ENCODE peak calls at places on chromosomes 5 and 9, in six cellular contexts. One of them, this sample, is unnamed.

GRCh38 chr9:6106576-6107339 is 91.3 kb upstream of the RANBP6 start:
- DNase-seq in cardiac fibroblast: peak
- DNase-seq in breast epithelium: no peak
- DNase-seq in astrocyte of the cerebellum: no peak
- DNase-seq in prostate gland: no peak
- DNase-seq in RWPE2: no peak
- DNase-seq in this sample: no peak

GRCh38 chr5:141716009-141716408 is 34.0 kb upstream of the ARAP3 start:
- DNase-seq in cardiac fibroblast: no peak
- DNase-seq in breast epithelium: peak
- DNase-seq in astrocyte of the cerebellum: no peak
- DNase-seq in prostate gland: peak
- DNase-seq in RWPE2: peak
- DNase-seq in this sample: no peak

GRCh38 chr5:38719916-38720315 is 125.9 kb upstream of the OSMR start:
- DNase-seq in cardiac fibroblast: peak
- DNase-seq in breast epithelium: no peak
- DNase-seq in astrocyte of the cerebellum: peak
- DNase-seq in prostate gland: no peak
- DNase-seq in RWPE2: no peak
- DNase-seq in this sample: no peak

GRCh38 chr5:14146725-14147124 is 3.6 kb downstream of the TRIO start:
- DNase-seq in cardiac fibroblast: no peak
- DNase-seq in breast epithelium: no peak
- DNase-seq in astrocyte of the cerebellum: no peak
- DNase-seq in prostate gland: no peak
- DNase-seq in RWPE2: no peak
- DNase-seq in this sample: no peak

GRCh38 chr5:95786821-95787408 is 35.6 kb downstream of the GLRX start:
- DNase-seq in cardiac fibroblast: peak
- DNase-seq in breast epithelium: no peak
- DNase-seq in astrocyte of the cerebellum: no peak
- DNase-seq in prostate gland: no peak
- DNase-seq in RWPE2: no peak
- DNase-seq in this sample: no peak

GRCh38 chr9:129759804-129760502 is 7.1 kb upstream of the PTGES start:
- DNase-seq in cardiac fibroblast: no peak
- DNase-seq in breast epithelium: no peak
- DNase-seq in astrocyte of the cerebellum: no peak
- DNase-seq in prostate gland: no peak
- DNase-seq in RWPE2: no peak
- DNase-seq in this sample: no peak

GRCh38 chr9:94874316-94874715 is 147.8 kb downstream of the AOPEP start:
- DNase-seq in cardiac fibroblast: peak
- DNase-seq in breast epithelium: no peak
- DNase-seq in astrocyte of the cerebellum: peak
- DNase-seq in prostate gland: no peak
- DNase-seq in RWPE2: no peak
- DNase-seq in this sample: no peak

GRCh38 chr9:7760014-7760415 is 39.6 kb downstream of the DMAC1 start:
- DNase-seq in cardiac fibroblast: peak
- DNase-seq in breast epithelium: no peak
- DNase-seq in astrocyte of the cerebellum: no peak
- DNase-seq in prostate gland: no peak
- DNase-seq in RWPE2: no peak
- DNase-seq in this sample: no peak

GRCh38 chr9:71681104-71681707 is 87.1 kb downstream of the CEMIP2 start:
- DNase-seq in cardiac fibroblast: peak
- DNase-seq in breast epithelium: no peak
- DNase-seq in astrocyte of the cerebellum: no peak
- DNase-seq in prostate gland: no peak
- DNase-seq in RWPE2: no peak
- DNase-seq in this sample: no peak

GRCh38 chr5:130337179-130337888 is 433.1 kb downstream of the CHSY3 start:
- DNase-seq in cardiac fibroblast: peak
- DNase-seq in breast epithelium: no peak
- DNase-seq in astrocyte of the cerebellum: peak
- DNase-seq in prostate gland: no peak
- DNase-seq in RWPE2: no peak
- DNase-seq in this sample: no peak

GRCh38 chr5:54224083-54224836 is 86.1 kb downstream of the ARL15 start:
- DNase-seq in cardiac fibroblast: no peak
- DNase-seq in breast epithelium: no peak
- DNase-seq in astrocyte of the cerebellum: no peak
- DNase-seq in prostate gland: no peak
- DNase-seq in RWPE2: no peak
- DNase-seq in this sample: no peak

GRCh38 chr9:95533996-95534680 is 17.4 kb upstream of the PTCH1 start:
- DNase-seq in cardiac fibroblast: no peak
- DNase-seq in breast epithelium: no peak
- DNase-seq in astrocyte of the cerebellum: no peak
- DNase-seq in prostate gland: no peak
- DNase-seq in RWPE2: no peak
- DNase-seq in this sample: no peak

GRCh38 chr5:111755942-111756353 is 1.0 kb downstream of the NREP start:
- DNase-seq in cardiac fibroblast: peak
- DNase-seq in breast epithelium: no peak
- DNase-seq in astrocyte of the cerebellum: no peak
- DNase-seq in prostate gland: no peak
- DNase-seq in RWPE2: no peak
- DNase-seq in this sample: no peak

GRCh38 chr9:113275147-113276131 is at the start of the genes CDC26 and PRPF4:
- DNase-seq in cardiac fibroblast: peak
- DNase-seq in breast epithelium: peak
- DNase-seq in astrocyte of the cerebellum: peak
- DNase-seq in prostate gland: peak
- DNase-seq in RWPE2: peak
- DNase-seq in this sample: peak

GRCh38 chr9:92066131-92066530 is 49.1 kb downstream of the SPTLC1 start:
- DNase-seq in cardiac fibroblast: no peak
- DNase-seq in breast epithelium: no peak
- DNase-seq in astrocyte of the cerebellum: no peak
- DNase-seq in prostate gland: no peak
- DNase-seq in RWPE2: no peak
- DNase-seq in this sample: no peak

GRCh38 chr9:111597852-111598729 is 1.4 kb downstream of the PTGR1 start:
- DNase-seq in cardiac fibroblast: peak
- DNase-seq in breast epithelium: peak
- DNase-seq in astrocyte of the cerebellum: peak
- DNase-seq in prostate gland: peak
- DNase-seq in RWPE2: peak
- DNase-seq in this sample: no peak

GRCh38 chr5:120817044-120817985 is 353.2 kb downstream of the PRR16 start:
- DNase-seq in cardiac fibroblast: peak
- DNase-seq in breast epithelium: no peak
- DNase-seq in astrocyte of the cerebellum: no peak
- DNase-seq in prostate gland: no peak
- DNase-seq in RWPE2: no peak
- DNase-seq in this sample: no peak

GRCh38 chr5:158711927-158712529 is 387.7 kb downstream of the EBF1 start:
- DNase-seq in cardiac fibroblast: no peak
- DNase-seq in breast epithelium: no peak
- DNase-seq in astrocyte of the cerebellum: no peak
- DNase-seq in prostate gland: no peak
- DNase-seq in RWPE2: no peak
- DNase-seq in this sample: no peak

GRCh38 chr9:77989909-77990308 is 41.7 kb downstream of the GNAQ start:
- DNase-seq in cardiac fibroblast: no peak
- DNase-seq in breast epithelium: no peak
- DNase-seq in astrocyte of the cerebellum: no peak
- DNase-seq in prostate gland: no peak
- DNase-seq in RWPE2: no peak
- DNase-seq in this sample: no peak

GRCh38 chr5:56850423-56850822 is 35.1 kb downstream of the MAP3K1 start:
- DNase-seq in cardiac fibroblast: no peak
- DNase-seq in breast epithelium: no peak
- DNase-seq in astrocyte of the cerebellum: no peak
- DNase-seq in prostate gland: no peak
- DNase-seq in RWPE2: no peak
- DNase-seq in this sample: no peak

GRCh38 chr5:122332589-122333555 is 20.8 kb downstream of the SNCAIP start:
- DNase-seq in cardiac fibroblast: no peak
- DNase-seq in breast epithelium: no peak
- DNase-seq in astrocyte of the cerebellum: no peak
- DNase-seq in prostate gland: peak
- DNase-seq in RWPE2: no peak
- DNase-seq in this sample: no peak

GRCh38 chr5:20636686-20637085 is 648.7 kb upstream of the CDH18 start:
- DNase-seq in cardiac fibroblast: no peak
- DNase-seq in breast epithelium: no peak
- DNase-seq in astrocyte of the cerebellum: no peak
- DNase-seq in prostate gland: no peak
- DNase-seq in RWPE2: no peak
- DNase-seq in this sample: no peak

GRCh38 chr5:54643679-54644078 is 126.1 kb downstream of the SNX18 start:
- DNase-seq in cardiac fibroblast: peak
- DNase-seq in breast epithelium: no peak
- DNase-seq in astrocyte of the cerebellum: no peak
- DNase-seq in prostate gland: no peak
- DNase-seq in RWPE2: peak
- DNase-seq in this sample: no peak

GRCh38 chr9:16505159-16505558 is 365.3 kb downstream of the BNC2 start:
- DNase-seq in cardiac fibroblast: peak
- DNase-seq in breast epithelium: no peak
- DNase-seq in astrocyte of the cerebellum: no peak
- DNase-seq in prostate gland: no peak
- DNase-seq in RWPE2: no peak
- DNase-seq in this sample: no peak

DNA sequence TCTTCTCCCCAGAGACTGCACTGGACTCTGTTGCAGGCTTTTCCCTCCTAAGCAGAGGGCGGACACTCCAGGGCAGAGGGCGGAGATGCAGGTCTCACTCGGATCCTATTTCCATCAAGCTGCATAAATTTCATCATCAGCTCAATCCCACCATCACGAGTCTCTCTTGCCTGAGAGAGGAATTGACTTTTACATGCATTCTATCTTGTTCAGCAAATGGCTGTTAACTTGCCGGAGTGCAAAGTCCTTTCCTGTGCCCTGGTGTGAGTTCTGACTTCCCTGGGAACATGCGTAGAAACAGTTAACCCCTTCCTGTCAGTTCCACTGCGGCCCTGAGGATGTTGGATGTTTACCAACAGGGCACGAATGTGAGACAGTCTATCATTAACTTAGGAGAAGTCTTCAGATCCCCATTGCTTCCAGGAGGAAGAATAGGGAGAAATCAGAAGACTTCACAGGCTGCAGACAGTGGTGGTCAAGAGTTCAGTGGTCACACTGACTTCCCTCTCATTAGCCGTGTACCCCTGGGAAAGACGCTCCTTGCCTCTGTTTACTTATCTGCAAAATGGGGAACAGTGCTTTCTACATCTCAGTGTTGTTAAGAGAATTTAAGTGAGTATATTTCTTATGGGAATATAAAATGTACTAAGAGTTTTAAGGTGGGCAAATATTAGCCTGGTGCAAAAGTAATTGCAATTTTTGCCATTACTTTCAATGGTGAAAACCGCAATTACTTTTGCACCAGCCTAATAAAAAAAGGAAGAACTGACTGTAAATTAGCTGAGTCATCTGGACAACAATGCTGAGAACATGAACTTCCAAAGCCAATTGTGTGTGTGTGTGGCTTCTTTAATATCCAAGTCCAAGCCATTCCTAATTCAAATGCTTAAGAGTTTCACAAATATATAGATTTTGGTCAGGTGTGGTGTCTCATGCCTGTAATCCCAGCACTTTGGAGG is 248.0 kb downstream of the DRD1 start:
- DNase-seq in cardiac fibroblast: no peak
- DNase-seq in breast epithelium: no peak
- DNase-seq in astrocyte of the cerebellum: no peak
- DNase-seq in prostate gland: no peak
- DNase-seq in RWPE2: no peak
- DNase-seq in this sample: no peak
- H3K4me3 ChIP-seq in cardiac fibroblast: no peak
- H3K4me3 ChIP-seq in breast epithelium: no peak
- H3K4me3 ChIP-seq in astrocyte of the cerebellum: no peak
- H3K4me3 ChIP-seq in prostate gland: no peak
- H3K4me3 ChIP-seq in RWPE2: no peak
- H3K4me3 ChIP-seq in this sample: no peak

GRCh38 chr5:4549351-4549750 is 590.8 kb upstream of the ADAMTS16 start:
- DNase-seq in cardiac fibroblast: no peak
- DNase-seq in breast epithelium: no peak
- DNase-seq in astrocyte of the cerebellum: no peak
- DNase-seq in prostate gland: no peak
- DNase-seq in RWPE2: no peak
- DNase-seq in this sample: no peak
- H3K4me3 ChIP-seq in cardiac fibroblast: no peak
- H3K4me3 ChIP-seq in breast epithelium: no peak
- H3K4me3 ChIP-seq in astrocyte of the cerebellum: no peak
- H3K4me3 ChIP-seq in prostate gland: no peak
- H3K4me3 ChIP-seq in RWPE2: no peak
- H3K4me3 ChIP-seq in this sample: no peak

DNA sequence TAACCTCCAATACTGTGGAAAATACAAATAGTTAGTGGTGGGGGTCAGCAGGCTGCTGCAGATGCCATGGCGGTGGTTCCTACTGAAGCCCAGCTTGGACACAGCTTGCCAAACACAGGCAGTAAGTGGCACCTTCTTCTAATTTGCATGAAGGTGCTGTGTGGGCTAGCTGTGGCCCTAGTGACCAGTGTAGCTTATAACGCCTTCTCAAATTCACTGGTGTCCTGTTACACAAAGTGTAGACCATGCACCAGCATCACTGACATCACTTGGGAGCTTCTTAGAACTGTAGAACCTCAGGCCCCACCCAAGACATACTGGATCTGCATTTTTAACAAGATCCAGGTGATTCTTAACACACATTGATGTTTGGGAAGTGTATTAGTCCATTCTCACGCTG is 58.8 kb upstream of the TGFBR1 start:
- DNase-seq in cardiac fibroblast: no peak
- DNase-seq in breast epithelium: no peak
- DNase-seq in astrocyte of the cerebellum: no peak
- DNase-seq in prostate gland: no peak
- DNase-seq in RWPE2: no peak
- DNase-seq in this sample: no peak
- H3K4me3 ChIP-seq in cardiac fibroblast: no peak
- H3K4me3 ChIP-seq in breast epithelium: no peak
- H3K4me3 ChIP-seq in astrocyte of the cerebellum: no peak
- H3K4me3 ChIP-seq in prostate gland: no peak
- H3K4me3 ChIP-seq in RWPE2: no peak
- H3K4me3 ChIP-seq in this sample: no peak

DNA sequence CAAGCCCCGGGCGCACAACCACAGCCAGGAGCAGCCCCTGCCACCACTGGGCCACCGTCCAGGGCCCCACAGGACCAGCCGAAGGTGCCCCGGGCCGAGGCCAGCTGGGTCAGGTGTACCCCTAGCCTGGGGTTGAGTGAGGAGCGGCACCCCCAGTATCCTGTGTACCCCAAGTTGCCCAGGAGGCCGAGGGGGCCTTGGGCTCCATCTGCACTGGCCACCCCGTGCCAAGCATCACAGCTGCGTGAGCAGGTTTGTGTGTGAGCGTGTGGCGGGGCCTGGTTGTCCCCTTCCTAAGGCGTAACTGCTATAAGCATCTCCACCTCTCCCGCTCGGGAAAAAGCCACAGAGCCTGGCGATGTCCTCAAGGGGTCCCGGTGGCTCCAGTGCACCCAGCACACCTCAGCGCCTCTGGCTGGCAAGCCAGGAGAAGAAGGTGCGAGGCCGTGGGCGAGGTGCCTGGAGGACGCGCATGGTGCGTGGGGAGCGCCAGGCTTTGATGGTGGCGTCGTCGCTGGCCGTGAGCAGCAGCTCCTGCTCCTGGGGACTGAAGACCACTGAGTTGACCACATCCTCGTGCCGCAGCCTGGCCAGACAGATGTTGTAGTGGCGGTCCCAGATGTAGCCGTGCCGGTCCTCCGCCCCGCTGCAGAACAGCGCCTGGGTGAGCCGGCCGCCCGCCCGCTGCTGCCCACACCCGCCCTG is 3.9 kb downstream of the FBXW5 start:
- DNase-seq in cardiac fibroblast: no peak
- DNase-seq in breast epithelium: no peak
- DNase-seq in astrocyte of the cerebellum: no peak
- DNase-seq in prostate gland: no peak
- DNase-seq in RWPE2: peak
- DNase-seq in this sample: no peak
- H3K4me3 ChIP-seq in cardiac fibroblast: no peak
- H3K4me3 ChIP-seq in breast epithelium: no peak
- H3K4me3 ChIP-seq in astrocyte of the cerebellum: no peak
- H3K4me3 ChIP-seq in prostate gland: no peak
- H3K4me3 ChIP-seq in RWPE2: no peak
- H3K4me3 ChIP-seq in this sample: no peak